ENCODE peak calls at places on chromosomes 5 and 9, in five cellular contexts. F is mesendoderm; W is ecto neural progenitor cell; Q is stimulated activated CD8-positive, alpha-beta memory T cell treated with anti-CD3 and anti-CD28 coated beads, Interleukin-4, amount 100 ng/mL, for 24 hours; L is HS-27A. B is an unnamed sample.

GRCh38 chr5:158857376-158857775 is 242.3 kb downstream of the EBF1 start:
- DNase-seq in F (no peak), L (no peak), W (no peak), Q (no peak), B (no peak)

GRCh38 chr5:126527158-126527557 is 67.9 kb downstream of the ALDH7A1 start:
- DNase-seq in W (no peak), Q (no peak), L (no peak), F (no peak), B (no peak)

GRCh38 chr5:59709833-59710232 is 183.7 kb downstream of the PDE4D start:
- DNase-seq in F (peak), L (no peak), W (no peak), Q (no peak), B (no peak)

GRCh38 chr5:149680810-149681221 is 49.3 kb upstream of the PPARGC1B start:
- DNase-seq in L (no peak), W (no peak), Q (no peak), F (no peak), B (peak)

GRCh38 chr9:76835571-76836283 is 70.2 kb downstream of the PRUNE2 start:
- DNase-seq in L (peak), W (no peak), Q (no peak), F (no peak), B (no peak)

GRCh38 chr5:163505049-163505474 is 357 bp upstream of the MAT2B start:
- DNase-seq in Q (no peak), L (no peak), W (no peak), F (no peak), B (no peak)

GRCh38 chr5:173486355-173486754 is 130.1 kb downstream of the BOD1 start:
- DNase-seq in Q (no peak), F (no peak), W (peak), L (no peak), B (no peak)

GRCh38 chr9:137433349-137433915 is 7.7 kb downstream of the ENTPD8 start:
- DNase-seq in F (no peak), L (no peak), Q (no peak), W (no peak), B (no peak)

GRCh38 chr5:56671571-56671970 is 143.8 kb upstream of the MAP3K1 start:
- DNase-seq in W (no peak), Q (no peak), F (peak), L (no peak), B (no peak)

GRCh38 chr9:76751011-76751410 is 13.2 kb upstream of the PCA3 start:
- DNase-seq in W (no peak), F (no peak), L (no peak), Q (no peak), B (no peak)

GRCh38 chr9:126499005-126499910 is 114.5 kb upstream of the LMX1B start:
- DNase-seq in W (peak), Q (no peak), L (no peak), F (peak), B (peak)

GRCh38 chr5:86864022-86864421 is 246.3 kb downstream of the COX7C start:
- DNase-seq in F (no peak), W (no peak), Q (no peak), L (no peak), B (no peak)

GRCh38 chr5:72265032-72265903 is 54.8 kb downstream of the MRPS27 start:
- DNase-seq in F (no peak), W (no peak), L (no peak), Q (no peak), B (no peak)

GRCh38 chr5:119393746-119394145 is 37.9 kb downstream of the TNFAIP8 start:
- DNase-seq in Q (no peak), F (no peak), L (no peak), W (no peak), B (no peak)

GRCh38 chr5:124841829-124842712 is 95.6 kb upstream of the ZNF608 start:
- DNase-seq in L (no peak), Q (no peak), W (no peak), F (no peak), B (no peak)

GRCh38 chr5:111932628-111933027 is 175.6 kb upstream of the NREP start:
- DNase-seq in Q (no peak), W (no peak), F (no peak), L (no peak), B (no peak)

GRCh38 chr5:17065468-17065867 is 129.4 kb upstream of the MYO10 start:
- DNase-seq in Q (no peak), L (no peak), F (peak), W (no peak), B (no peak)

B was measured in KBM-7.